ENCODE peak calls at places on chromosomes 1 and 21, in ten cellular contexts. P is heart left ventricle, J is H54, G is uterus, N is lower leg skin, H is ovary, T is spleen, D is HCT116, W is A549, S is suprapubic skin. F is an unnamed sample.

GRCh38 chr1:169958987-169959386 is 65.3 kb upstream of the SCYL3 start:
- DNase-seq in P (no peak), J (no peak), G (no peak), N (no peak), H (no peak), T (no peak), D (no peak), W (no peak), S (no peak), F (no peak)

GRCh38 chr1:235553063-235553675 is 48.9 kb upstream of the B3GALNT2 start:
- DNase-seq in P (no peak), J (no peak), G (no peak), N (no peak), H (no peak), T (peak), D (no peak), W (no peak), S (no peak), F (no peak)

GRCh38 chr1:159664247-159664646 is 50.1 kb downstream of the CRP start:
- DNase-seq in P (no peak), J (no peak), G (no peak), N (no peak), H (no peak), T (no peak), D (no peak), W (no peak), S (no peak), F (no peak)

GRCh38 chr1:33300673-33301072 is 20.2 kb downstream of the A3GALT2 start:
- DNase-seq in P (peak), J (no peak), G (peak), N (no peak), H (peak), T (peak), D (no peak), W (no peak), S (peak), F (no peak)

GRCh38 chr1:224170748-224171478 is 12.1 kb upstream of the DEGS1 start:
- DNase-seq in P (no peak), J (no peak), G (no peak), N (no peak), H (no peak), T (no peak), D (no peak), W (peak), S (no peak), F (no peak)

GRCh38 chr1:157136133-157136532 is 2.1 kb downstream of the ETV3 start:
- DNase-seq in P (no peak), J (no peak), G (no peak), N (no peak), H (no peak), T (no peak), D (no peak), W (peak), S (no peak), F (no peak)

GRCh38 chr1:83706354-83706938 is 292.5 kb downstream of the TTLL7 start:
- DNase-seq in P (no peak), J (no peak), G (no peak), N (no peak), H (no peak), T (no peak), D (no peak), W (no peak), S (no peak), F (no peak)

GRCh38 chr1:183580281-183580682 is 10.0 kb downstream of the NCF2 start:
- DNase-seq in P (peak), J (no peak), G (peak), N (peak), H (no peak), T (no peak), D (peak), W (peak), S (no peak), F (peak)

GRCh38 chr1:150010388-150011115 is at the start of gene OTUD7B:
- DNase-seq in P (peak), J (peak), G (peak), N (peak), H (peak), T (peak), D (peak), W (peak), S (peak), F (peak)

GRCh38 chr1:232305020-232305419 is 324.9 kb downstream of the SIPA1L2 start:
- DNase-seq in P (no peak), J (no peak), G (no peak), N (no peak), H (no peak), T (no peak), D (no peak), W (no peak), S (no peak), F (no peak)

GRCh38 chr1:24526940-24527542 is 24.4 kb downstream of the RCAN3 start:
- DNase-seq in P (no peak), J (no peak), G (no peak), N (no peak), H (no peak), T (no peak), D (peak), W (peak), S (no peak), F (no peak)

GRCh38 chr21:26739189-26739588 is 106.0 kb downstream of the ADAMTS1 start:
- DNase-seq in P (no peak), J (no peak), G (no peak), N (no peak), H (no peak), T (no peak), D (no peak), W (no peak), S (no peak), F (no peak)

GRCh38 chr1:30732277-30732996 is 9.1 kb upstream of the MATN1 start:
- DNase-seq in P (no peak), J (peak), G (no peak), N (no peak), H (no peak), T (no peak), D (no peak), W (no peak), S (no peak), F (no peak)

GRCh38 chr1:171898956-171899355 is 57.7 kb downstream of the DNM3 start:
- DNase-seq in P (no peak), J (no peak), G (no peak), N (no peak), H (no peak), T (no peak), D (no peak), W (no peak), S (no peak), F (no peak)

GRCh38 chr1:23100074-23100748 is 68.4 kb downstream of the LUZP1 start:
- DNase-seq in P (peak), J (peak), G (peak), N (peak), H (no peak), T (no peak), D (no peak), W (peak), S (peak), F (no peak)

GRCh38 chr1:59433440-59433813 is 136.5 kb downstream of the FGGY start:
- DNase-seq in P (no peak), J (no peak), G (no peak), N (peak), H (no peak), T (no peak), D (no peak), W (no peak), S (peak), F (no peak)

GRCh38 chr1:38598118-38598517 is 261.5 kb downstream of the RRAGC start:
- DNase-seq in P (no peak), J (no peak), G (no peak), N (no peak), H (no peak), T (no peak), D (no peak), W (no peak), S (no peak), F (no peak)

GRCh38 chr21:29938968-29939858 is 583 bp downstream of the GRIK1 start:
- DNase-seq in P (no peak), J (no peak), G (no peak), N (no peak), H (no peak), T (peak), D (no peak), W (no peak), S (peak), F (no peak)

GRCh38 chr1:91611498-91611917 is 110.9 kb downstream of the CDC7 start:
- DNase-seq in P (no peak), J (no peak), G (no peak), N (no peak), H (no peak), T (no peak), D (no peak), W (peak), S (no peak), F (no peak)

GRCh38 chr1:209384710-209385550 is 198.6 kb upstream of the CAMK1G start:
- DNase-seq in P (no peak), J (no peak), G (no peak), N (no peak), H (no peak), T (no peak), D (no peak), W (no peak), S (no peak), F (no peak)

GRCh38 chr21:44513389-44514217 is 26.4 kb downstream of the KRTAP10-1 start:
- DNase-seq in P (peak), J (peak), G (no peak), N (no peak), H (no peak), T (peak), D (no peak), W (no peak), S (no peak), F (no peak)

DNA sequence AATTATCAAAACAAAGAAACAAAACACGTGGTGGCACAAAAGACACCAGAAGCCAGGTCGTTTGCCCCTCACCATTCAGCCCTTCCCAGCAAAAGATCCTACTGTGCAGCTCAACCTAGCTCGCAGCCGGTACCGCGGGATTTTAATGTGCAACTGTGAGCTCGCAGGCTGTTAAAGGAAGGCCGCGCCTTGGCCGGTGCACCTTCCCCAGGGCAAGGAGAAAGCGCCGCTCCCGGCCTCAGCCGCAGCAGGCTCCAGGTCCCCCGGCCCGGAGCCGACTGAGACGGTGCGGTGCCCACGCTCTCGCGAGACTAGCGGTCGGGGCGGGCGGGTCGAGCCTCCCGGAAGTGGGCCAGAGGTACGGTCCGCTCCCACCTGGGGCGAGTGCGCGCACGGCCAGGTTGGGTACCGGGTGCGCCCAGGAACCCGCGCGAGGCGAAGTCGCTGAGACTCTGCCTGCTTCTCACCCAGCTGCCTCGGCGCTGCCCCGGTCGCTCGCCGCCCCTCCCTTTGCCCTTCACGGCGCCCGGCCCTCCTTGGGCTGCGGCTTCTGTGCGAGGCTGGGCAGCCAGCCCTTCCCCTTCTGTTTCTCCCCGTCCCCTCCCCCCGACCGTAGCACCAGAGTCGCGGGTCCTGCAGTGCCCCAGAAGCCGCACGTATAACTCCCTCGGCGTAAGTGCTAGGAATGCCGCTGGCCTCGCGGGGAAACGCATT is at the start of gene AGL:
- DNase-seq in P (peak), J (peak), G (peak), N (peak), H (peak), T (peak), D (peak), W (peak), S (peak), F (peak)
- TF ChIP-seq POLR2A in P (no peak), J (peak), G (peak), N (no peak), H (peak), T (peak), D (peak), W (peak), S (peak), F (peak)

DNA sequence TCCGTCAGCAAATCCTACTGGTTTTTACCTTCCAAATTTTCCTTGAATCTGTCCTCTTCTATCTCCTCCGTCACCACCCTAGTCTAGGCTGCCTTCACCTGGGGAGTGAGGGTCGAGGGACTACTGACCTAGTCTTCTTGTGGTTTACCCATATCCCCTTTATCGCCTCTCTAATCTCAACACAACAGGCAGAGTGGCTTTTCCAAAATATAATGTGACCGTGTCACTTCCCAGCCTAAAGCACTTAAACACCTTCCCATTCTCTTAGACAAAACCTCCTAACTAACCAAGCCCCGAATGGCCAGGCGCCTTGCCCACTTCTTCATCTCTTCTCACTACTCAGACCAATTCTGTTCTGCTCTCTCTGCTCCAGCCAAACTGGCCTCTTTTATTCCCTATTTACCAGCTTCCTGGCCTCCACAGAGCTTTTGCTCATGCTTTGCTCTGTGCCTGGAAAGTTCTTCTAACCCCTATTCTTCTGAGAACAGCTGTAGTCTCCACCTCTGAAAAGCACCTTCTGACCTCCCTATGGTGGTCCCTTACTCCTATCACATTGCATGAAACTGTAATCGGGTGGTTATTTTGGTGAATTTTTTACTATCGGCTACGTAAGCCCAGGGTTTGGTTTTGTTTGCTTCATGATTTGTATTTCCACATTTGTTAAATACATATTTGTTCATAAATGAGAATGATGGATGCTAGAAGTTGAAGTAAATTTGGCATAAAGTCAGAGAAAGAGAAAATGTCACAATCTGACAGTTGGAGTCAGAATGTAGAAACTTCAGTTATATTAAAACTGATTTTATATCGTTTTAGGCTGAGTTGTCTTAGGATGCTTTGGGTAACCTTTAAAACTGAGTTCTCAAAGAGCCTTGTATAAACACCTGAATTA is 1.2 kb upstream of the NBPF1 start:
- DNase-seq in P (peak), J (no peak), G (peak), N (no peak), H (no peak), T (peak), D (no peak), W (no peak), S (peak), F (no peak)
- TF ChIP-seq POLR2A in P (no peak), J (no peak), G (no peak), N (no peak), H (no peak), T (no peak), D (no peak), W (no peak), S (no peak), F (no peak)

GRCh38 chr1:36369472-36369871 is 16.3 kb downstream of the STK40 start:
- DNase-seq in P (no peak), J (no peak), G (no peak), N (no peak), H (no peak), T (no peak), D (no peak), W (no peak), S (no peak), F (no peak)

GRCh38 chr1:36377776-36378175 is 7.9 kb downstream of the STK40 start:
- DNase-seq in P (no peak), J (no peak), G (no peak), N (no peak), H (no peak), T (no peak), D (no peak), W (no peak), S (no peak), F (no peak)

GRCh38 chr1:36369061-36369470 is 16.7 kb downstream of the STK40 start:
- DNase-seq in P (peak), J (peak), G (peak), N (peak), H (peak), T (peak), D (peak), W (peak), S (peak), F (peak)

GRCh38 chr1:36367798-36368197 is 17.9 kb downstream of the STK40 start:
- DNase-seq in P (no peak), J (no peak), G (no peak), N (no peak), H (no peak), T (no peak), D (no peak), W (no peak), S (no peak), F (no peak)

GRCh38 chr1:36372617-36373016 is 13.1 kb downstream of the STK40 start:
- DNase-seq in P (no peak), J (no peak), G (no peak), N (no peak), H (no peak), T (no peak), D (no peak), W (no peak), S (no peak), F (no peak)
- TF ChIP-seq POLR2A in P (no peak), J (no peak), G (no peak), N (no peak), H (no peak), T (no peak), D (no peak), W (no peak), S (no peak), F (no peak)

DNA sequence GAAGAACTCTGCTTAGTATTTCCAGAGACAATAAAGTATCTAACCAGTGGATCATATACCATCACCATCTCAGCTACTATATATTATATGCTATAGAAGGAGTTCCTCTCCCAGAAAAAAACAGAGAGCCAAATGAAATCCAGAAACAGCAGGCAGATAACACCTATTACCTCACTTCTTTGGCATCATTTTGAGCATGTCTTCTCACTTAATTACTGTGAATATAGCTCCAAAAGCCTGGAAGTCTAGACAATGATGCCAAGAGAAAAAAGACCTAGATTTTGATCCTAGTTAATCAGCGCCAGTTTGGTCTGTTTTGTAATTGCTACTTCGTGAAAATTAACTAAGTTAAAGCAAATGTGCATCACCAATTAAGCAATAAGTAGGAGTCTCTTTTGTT is 131.3 kb downstream of the EIF4G3 start:
- DNase-seq in P (no peak), J (no peak), G (no peak), N (no peak), H (no peak), T (no peak), D (no peak), W (no peak), S (no peak), F (no peak)
- TF ChIP-seq POLR2A in P (no peak), J (no peak), G (no peak), N (no peak), H (no peak), T (no peak), D (no peak), W (no peak), S (no peak), F (no peak)

DNA sequence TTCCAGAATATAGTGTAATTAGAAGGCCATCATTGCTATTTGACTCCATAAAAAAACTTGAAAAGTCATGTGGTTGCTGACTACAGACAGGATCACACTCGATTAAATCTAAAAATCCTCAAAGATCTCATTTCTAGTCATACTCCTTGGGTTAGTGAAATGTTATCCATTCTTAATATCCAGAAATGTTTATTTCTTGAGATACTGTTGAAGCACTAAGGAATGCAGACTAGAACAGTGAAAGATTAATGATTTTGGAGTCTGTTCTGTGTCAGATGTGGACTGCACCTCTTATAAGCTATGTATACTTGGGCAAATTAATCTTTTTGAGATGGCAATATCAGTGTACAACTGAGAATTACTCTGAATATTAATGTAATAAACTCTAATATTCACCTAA is 65.1 kb downstream of the ADSS2 start:
- DNase-seq in P (no peak), J (no peak), G (no peak), N (no peak), H (no peak), T (no peak), D (no peak), W (no peak), S (no peak), F (no peak)
- TF ChIP-seq POLR2A in P (no peak), J (no peak), G (no peak), N (no peak), H (no peak), T (no peak), D (no peak), W (no peak), S (no peak), F (no peak)

DNA sequence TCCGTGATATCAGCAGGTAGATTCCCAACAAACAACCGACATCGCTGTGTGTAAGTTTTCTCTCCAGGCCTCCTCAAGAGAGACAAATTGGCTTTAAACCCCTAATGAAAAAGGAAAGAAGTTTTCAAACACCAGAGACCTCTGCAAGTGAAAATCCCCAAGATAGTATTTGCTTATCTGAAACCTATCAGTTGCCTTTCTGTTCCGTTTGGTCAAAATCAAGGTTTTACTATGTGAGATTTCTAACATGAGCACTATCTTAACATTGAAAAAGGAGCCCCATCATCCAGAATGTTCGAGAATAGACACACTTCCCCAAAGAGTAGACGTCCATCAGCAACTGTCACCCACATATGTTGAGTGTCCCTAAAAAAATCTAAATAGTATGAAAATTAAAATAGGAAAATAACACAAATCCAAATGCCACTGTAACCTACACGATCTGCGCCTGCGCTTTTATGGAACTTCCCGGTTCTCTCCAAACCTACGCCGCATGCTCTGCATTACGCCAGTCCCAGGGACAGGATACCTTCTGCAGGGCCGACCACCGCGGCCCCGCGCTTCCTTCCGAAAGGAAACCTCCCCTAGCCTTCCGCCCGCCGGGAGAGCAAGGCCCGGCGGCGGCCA is 1.4 kb downstream of the SFPQ start:
- DNase-seq in P (no peak), J (no peak), G (no peak), N (no peak), H (no peak), T (no peak), D (no peak), W (no peak), S (no peak), F (no peak)
- TF ChIP-seq POLR2A in P (no peak), J (no peak), G (no peak), N (no peak), H (no peak), T (no peak), D (no peak), W (no peak), S (no peak), F (no peak)

F was measured in GM12891.